ENCODE peak calls at places on chromosomes 16 and 17, in five cellular contexts. G is hepatocyte, X is GM23338, I is PC-3, V is HCT116. D is an unnamed sample.

GRCh38 chr16:84367750-84368320 is 503 bp upstream of the ATP2C2 start:
- DNase-seq in G (peak), X (peak), I (no peak), V (no peak), D (no peak)

GRCh38 chr17:39867084-39867890 is 715 bp upstream of the ZPBP2 start:
- DNase-seq in G (no peak), X (no peak), I (no peak), V (no peak), D (no peak)

GRCh38 chr16:87555647-87556046 is 46.7 kb upstream of the JPH3 start:
- DNase-seq in G (no peak), X (no peak), I (no peak), V (no peak), D (no peak)

GRCh38 chr16:71626858-71627213 is 852 bp downstream of the MARVELD3 start:
- DNase-seq in G (peak), X (peak), I (no peak), V (peak), D (no peak)

GRCh38 chr17:79188048-79188447 is 113.4 kb downstream of the ENGASE start:
- DNase-seq in G (peak), X (peak), I (peak), V (peak), D (peak)

GRCh38 chr16:12729448-12729847 is 74.2 kb downstream of the CPPED1 start:
- DNase-seq in G (no peak), X (no peak), I (no peak), V (no peak), D (no peak)

GRCh38 chr17:9023389-9024210 is 2.3 kb downstream of the NTN1 start:
- DNase-seq in G (no peak), X (peak), I (no peak), V (no peak), D (no peak)

GRCh38 chr17:48610282-48611211 is at the start of gene HOXB7:
- DNase-seq in G (peak), X (peak), I (no peak), V (no peak), D (peak)

GRCh38 chr17:67779098-67779672 is 46.1 kb upstream of the BPTF start:
- DNase-seq in G (peak), X (peak), I (peak), V (peak), D (peak)

GRCh38 chr17:55577011-55577586 is 65.8 kb upstream of the SMIM36 start:
- DNase-seq in G (peak), X (no peak), I (peak), V (no peak), D (no peak)

GRCh38 chr16:3609895-3610697 is 1.3 kb downstream of the SLX4 start:
- DNase-seq in G (peak), X (no peak), I (no peak), V (no peak), D (no peak)

GRCh38 chr17:49146620-49147306 is 14.2 kb downstream of the B4GALNT2 start:
- DNase-seq in G (peak), X (no peak), I (peak), V (peak), D (no peak)

GRCh38 chr17:80868022-80868609 is 123.5 kb upstream of the CHMP6 start:
- DNase-seq in G (no peak), X (no peak), I (no peak), V (no peak), D (no peak)

GRCh38 chr16:89610108-89610453 is 3.4 kb upstream of the DPEP1 start:
- DNase-seq in G (no peak), X (no peak), I (no peak), V (no peak), D (no peak)

GRCh38 chr16:1198194-1198593 is 26.9 kb downstream of the TPSG1 start:
- DNase-seq in G (no peak), X (no peak), I (no peak), V (no peak), D (no peak)

GRCh38 chr17:21001813-21002221 is 41.0 kb downstream of the USP22 start:
- DNase-seq in G (no peak), X (no peak), I (peak), V (no peak), D (no peak)

GRCh38 chr17:73683788-73684582 is 39.7 kb upstream of the SDK2 start:
- DNase-seq in G (no peak), X (no peak), I (no peak), V (no peak), D (no peak)

GRCh38 chr16:27355610-27356009 is 41.8 kb downstream of the IL4R start:
- DNase-seq in G (no peak), X (peak), I (peak), V (peak), D (no peak)
- TF ChIP-seq EZH2phosphoT487 in G (no peak), X (no peak), I (no peak), V (no peak), D (no peak)

GRCh38 chr17:60165976-60166375 is 16.2 kb downstream of the CA4 start:
- DNase-seq in G (peak), X (no peak), I (no peak), V (no peak), D (no peak)
- TF ChIP-seq EZH2phosphoT487 in G (no peak), X (no peak), I (no peak), V (no peak), D (no peak)

GRCh38 chr17:31379796-31380195 is 11.7 kb upstream of the RAB11FIP4 start:
- DNase-seq in G (no peak), X (no peak), I (no peak), V (no peak), D (no peak)

GRCh38 chr17:31374503-31374902 is 17.0 kb upstream of the RAB11FIP4 start:
- DNase-seq in G (no peak), X (no peak), I (no peak), V (no peak), D (no peak)

GRCh38 chr17:31381165-31381668 is 10.3 kb upstream of the RAB11FIP4 start:
- DNase-seq in G (no peak), X (no peak), I (no peak), V (no peak), D (no peak)

GRCh38 chr17:31374083-31374447 is 17.4 kb upstream of the RAB11FIP4 start:
- DNase-seq in G (no peak), X (no peak), I (no peak), V (no peak), D (no peak)

GRCh38 chr17:31378638-31379037 is 12.8 kb upstream of the RAB11FIP4 start:
- DNase-seq in G (no peak), X (peak), I (no peak), V (no peak), D (no peak)
- TF ChIP-seq EZH2phosphoT487 in G (no peak), X (no peak), I (no peak), V (no peak), D (no peak)

GRCh38 chr16:154223-155030 is 2.0 kb downstream of the HBZ start:
- DNase-seq in G (no peak), X (peak), I (no peak), V (no peak), D (peak)
- TF ChIP-seq EZH2phosphoT487 in G (no peak), X (no peak), I (no peak), V (no peak), D (no peak)

GRCh38 chr16:22934786-22935185 is 120.8 kb downstream of the HS3ST2 start:
- DNase-seq in G (no peak), X (no peak), I (no peak), V (no peak), D (no peak)

GRCh38 chr16:22932032-22932771 is 118.2 kb downstream of the HS3ST2 start:
- DNase-seq in G (no peak), X (peak), I (no peak), V (no peak), D (no peak)

GRCh38 chr16:22928882-22929281 is 114.9 kb downstream of the HS3ST2 start:
- DNase-seq in G (no peak), X (no peak), I (no peak), V (no peak), D (no peak)

GRCh38 chr16:22937169-22937568 is 123.2 kb downstream of the HS3ST2 start:
- DNase-seq in G (no peak), X (no peak), I (no peak), V (no peak), D (no peak)

DNA sequence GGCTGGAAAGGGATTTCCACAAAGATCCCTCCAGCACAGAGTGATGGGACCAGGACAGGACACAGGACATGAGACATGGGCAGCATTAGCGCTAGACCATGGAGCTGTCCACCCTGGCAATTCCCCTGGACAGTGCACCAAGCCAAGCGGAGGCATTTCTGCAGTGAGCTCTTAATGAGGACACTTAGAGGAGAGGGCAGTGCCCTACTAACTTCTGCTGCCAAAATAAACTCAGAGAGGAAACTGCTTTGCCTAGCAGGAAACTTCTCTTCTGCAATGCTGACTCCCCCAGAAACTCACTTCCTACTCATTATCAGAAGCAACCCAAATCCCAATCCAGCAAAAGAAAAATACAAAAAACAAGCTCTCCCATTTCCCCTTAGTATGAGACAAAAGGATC is 119.2 kb downstream of the HS3ST2 start:
- DNase-seq in G (no peak), X (no peak), I (no peak), V (no peak), D (no peak)
- TF ChIP-seq EZH2phosphoT487 in G (no peak), X (no peak), I (no peak), V (no peak), D (no peak)

DNA sequence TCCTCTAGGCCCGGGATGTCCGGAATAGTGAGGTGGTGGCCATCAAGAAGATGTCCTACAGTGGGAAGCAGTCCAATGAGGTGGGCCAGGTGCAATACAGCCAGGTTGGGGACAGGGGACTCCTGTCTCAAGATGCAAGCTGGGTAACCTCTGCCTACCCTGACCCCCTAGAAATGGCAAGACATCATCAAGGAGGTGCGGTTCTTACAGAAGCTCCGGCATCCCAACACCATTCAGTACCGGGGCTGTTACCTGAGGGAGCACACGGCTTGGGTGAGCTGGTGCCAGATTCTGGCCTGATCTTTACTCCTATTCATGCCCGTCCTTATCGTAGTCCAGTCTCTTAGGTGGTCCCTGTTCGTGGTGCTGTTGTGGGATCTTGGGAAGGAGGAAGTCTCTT is 4.4 kb downstream of the TAOK2 start:
- DNase-seq in G (no peak), X (no peak), I (no peak), V (no peak), D (no peak)
- TF ChIP-seq EZH2phosphoT487 in G (no peak), X (no peak), I (no peak), V (no peak), D (no peak)

GRCh38 chr16:57273359-57273758 is 11.1 kb downstream of the PLLP start:
- DNase-seq in G (peak), X (no peak), I (no peak), V (no peak), D (peak)
- TF ChIP-seq EZH2phosphoT487 in G (no peak), X (no peak), I (no peak), V (no peak), D (no peak)

GRCh38 chr17:59327136-59327878 is 4.1 kb upstream of the YPEL2 start:
- DNase-seq in G (peak), X (no peak), I (no peak), V (no peak), D (peak)
- TF ChIP-seq EZH2phosphoT487 in G (no peak), X (no peak), I (no peak), V (no peak), D (no peak)